ENCODE peak calls at places on chromosomes 1 and 21, in four cellular contexts. X, L, D and O are unnamed samples.

GRCh38 chr1:28955930-28956552 is 41.7 kb downstream of the EPB41 start:
- DNase-seq in D (no peak), X (no peak), L (no peak), O (no peak)

GRCh38 chr1:91707114-91707889 is 178.6 kb downstream of the TGFBR3 start:
- DNase-seq in X (no peak), D (no peak), L (no peak), O (no peak)

GRCh38 chr1:114428083-114428754 is 82.8 kb downstream of the TRIM33 start:
- DNase-seq in D (peak; percentile 8), X (no peak), L (no peak), O (no peak)

GRCh38 chr1:22850681-22851080 is 122.0 kb downstream of the LACTBL1 start:
- DNase-seq in D (no peak), L (peak; percentile 56), X (no peak), O (no peak)

GRCh38 chr1:3064901-3065300 is 4.1 kb upstream of the PRDM16 start:
- DNase-seq in L (no peak), X (no peak), D (no peak), O (no peak)

GRCh38 chr1:22553104-22553880 is 10.0 kb upstream of the EPHA8 start:
- DNase-seq in D (no peak), X (no peak), L (no peak), O (no peak)

GRCh38 chr1:223748773-223749733 is 36.7 kb downstream of the CAPN2 start:
- DNase-seq in D (peak; percentile 54), L (peak; percentile 56), X (peak; percentile 73), O (peak; percentile 63)

GRCh38 chr1:64743954-64744491 is 852 bp upstream of the RAVER2 start:
- DNase-seq in L (no peak), D (no peak), X (no peak), O (no peak)

GRCh38 chr1:38046333-38046883 is at the start of gene POU3F1:
- DNase-seq in L (no peak), D (no peak), X (peak; percentile 27), O (no peak)

GRCh38 chr1:183604048-183604808 is 14.0 kb upstream of the NCF2 start:
- DNase-seq in L (no peak), D (no peak), X (no peak), O (no peak)

GRCh38 chr1:109239580-109240068 is 9.7 kb upstream of the CELSR2 start:
- DNase-seq in X (no peak), L (no peak), D (peak; percentile 55), O (no peak)

GRCh38 chr1:153944005-153944821 is 2.3 kb downstream of the DENND4B start:
- DNase-seq in X (no peak), D (no peak), L (no peak), O (no peak)

GRCh38 chr1:21165076-21165475 is 11.6 kb downstream of the EIF4G3 start:
- DNase-seq in D (no peak), X (no peak), L (no peak), O (no peak)

GRCh38 chr1:96370752-96371151 is 350.8 kb upstream of the PTBP2 start:
- DNase-seq in L (no peak), X (no peak), D (peak; percentile 7), O (no peak)

GRCh38 chr1:240423525-240423924 is 188.4 kb downstream of the GREM2 start:
- DNase-seq in X (no peak), L (no peak), D (no peak), O (no peak)

GRCh38 chr1:83762419-83762818 is 236.5 kb downstream of the TTLL7 start:
- DNase-seq in L (no peak), X (no peak), D (no peak), O (no peak)

GRCh38 chr1:162328507-162328906 is 48.1 kb downstream of the SPATA46 start:
- DNase-seq in L (no peak), X (no peak), D (no peak), O (no peak)

GRCh38 chr1:107323765-107324164 is 182.9 kb downstream of the NTNG1 start:
- DNase-seq in D (no peak), X (no peak), L (no peak), O (no peak)

GRCh38 chr1:98672184-98672583 is 10.7 kb downstream of the SNX7 start:
- DNase-seq in L (no peak), D (no peak), X (no peak), O (no peak)

GRCh38 chr1:154346276-154346914 is 21.1 kb downstream of the ATP8B2 start:
- DNase-seq in X (no peak), D (no peak), L (no peak), O (no peak)

GRCh38 chr1:160168609-160169369 is 17.4 kb downstream of the ATP1A4 start:
- DNase-seq in L (no peak), D (no peak), X (no peak), O (no peak)

GRCh38 chr1:68904472-68904871 is 407.6 kb upstream of the DEPDC1 start:
- DNase-seq in X (no peak), D (no peak), L (no peak), O (no peak)

GRCh38 chr1:1618396-1619068 is 3.2 kb downstream of the MIB2 start:
- DNase-seq in L (no peak), X (no peak), D (no peak), O (no peak)

GRCh38 chr1:183636783-183637182 is 1.2 kb upstream of the ARPC5 start:
- DNase-seq in D (no peak), L (no peak), X (no peak), O (no peak)

GRCh38 chr1:220680085-220680687 is 10.0 kb upstream of the C1orf115 start:
- DNase-seq in D (peak; percentile 51), L (no peak), X (no peak), O (no peak)

GRCh38 chr1:98940680-98941079 is 64.0 kb downstream of the PLPPR5 start:
- DNase-seq in L (no peak), D (no peak), X (no peak), O (no peak)

GRCh38 chr1:61743432-61743705 is 1.1 kb downstream of the PATJ start:
- DNase-seq in D (no peak), L (no peak), X (no peak), O (no peak)

GRCh38 chr21:26332873-26333272 is 162.3 kb upstream of the APP start:
- DNase-seq in L (no peak), X (no peak), D (no peak), O (no peak)

GRCh38 chr1:35707253-35708178 is 11.2 kb downstream of the C1orf216 start:
- DNase-seq in X (peak; percentile 17), D (no peak), L (no peak), O (no peak)

GRCh38 chr1:43934986-43935324 is 1.4 kb downstream of the ARTN start:
- DNase-seq in L (no peak), D (no peak), X (no peak), O (no peak)

GRCh38 chr1:59604191-59604590 is 210.6 kb upstream of the HOOK1 start:
- DNase-seq in L (no peak), D (no peak), X (no peak), O (no peak)

DNA sequence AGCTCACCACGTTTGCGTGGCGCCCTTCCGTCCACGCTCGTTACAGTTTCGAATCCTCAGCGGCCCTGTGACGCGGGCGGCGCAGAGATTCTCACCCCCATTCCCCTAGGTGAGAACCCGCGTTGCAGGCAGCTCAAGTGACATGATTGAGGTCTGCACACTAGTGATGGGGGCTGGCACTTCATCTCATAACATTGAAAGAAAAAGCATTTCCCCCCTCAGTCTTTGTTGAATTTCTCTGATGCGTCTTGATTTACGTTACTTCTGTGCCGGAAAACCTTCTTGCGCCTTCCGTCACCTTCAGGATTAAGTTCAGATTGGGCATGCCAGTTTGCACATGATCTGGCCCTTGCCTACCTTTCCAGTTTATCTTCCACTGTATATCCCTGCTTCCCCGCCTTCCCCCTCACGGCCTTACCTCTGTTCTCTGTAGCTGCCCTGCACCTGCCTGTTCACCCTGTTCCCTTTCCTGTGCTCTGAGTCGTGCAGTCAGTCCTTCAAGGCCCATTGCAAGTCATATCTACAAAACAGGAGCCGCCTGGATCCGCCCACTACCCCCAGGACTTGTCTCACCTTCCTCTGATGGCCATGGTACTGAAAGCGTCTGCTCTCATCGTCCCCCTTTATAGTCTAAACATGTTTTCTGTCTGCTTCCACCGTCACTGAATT is 1.1 kb downstream of the CTPS1 start:
- DNase-seq in L (no peak), D (peak; percentile 61), X (peak; percentile 33), O (no peak)
- TF ChIP-seq POLR2A in L (no peak), D (no peak), X (no peak), O (no peak)

GRCh38 chr1:116567790-116568667 is 2.8 kb downstream of the CD58 start:
- DNase-seq in D (no peak), X (no peak), L (no peak), O (no peak)
- TF ChIP-seq POLR2A in D (no peak), X (no peak), L (no peak), O (no peak)

GRCh38 chr1:94234615-94235014 is 2.8 kb downstream of the ARHGAP29 start:
- DNase-seq in D (no peak), X (no peak), L (no peak), O (no peak)

GRCh38 chr1:94237291-94238226 is at the start of gene ARHGAP29:
- DNase-seq in L (peak; percentile 59), D (peak; percentile 79), X (peak; percentile 55), O (peak; percentile 85)

GRCh38 chr1:94235189-94236020 is 2.0 kb downstream of the ARHGAP29 start:
- DNase-seq in X (no peak), L (no peak), D (no peak), O (no peak)

GRCh38 chr1:94236021-94236491 is 1.3 kb downstream of the ARHGAP29 start:
- DNase-seq in D (no peak), L (no peak), X (no peak), O (no peak)

GRCh38 chr1:94236630-94237290 is 624 bp downstream of the ARHGAP29 start:
- DNase-seq in X (peak; percentile 24), L (peak; percentile 12), D (peak; percentile 50), O (no peak)
- TF ChIP-seq POLR2A in X (no peak), L (no peak), D (no peak), O (no peak)

DNA sequence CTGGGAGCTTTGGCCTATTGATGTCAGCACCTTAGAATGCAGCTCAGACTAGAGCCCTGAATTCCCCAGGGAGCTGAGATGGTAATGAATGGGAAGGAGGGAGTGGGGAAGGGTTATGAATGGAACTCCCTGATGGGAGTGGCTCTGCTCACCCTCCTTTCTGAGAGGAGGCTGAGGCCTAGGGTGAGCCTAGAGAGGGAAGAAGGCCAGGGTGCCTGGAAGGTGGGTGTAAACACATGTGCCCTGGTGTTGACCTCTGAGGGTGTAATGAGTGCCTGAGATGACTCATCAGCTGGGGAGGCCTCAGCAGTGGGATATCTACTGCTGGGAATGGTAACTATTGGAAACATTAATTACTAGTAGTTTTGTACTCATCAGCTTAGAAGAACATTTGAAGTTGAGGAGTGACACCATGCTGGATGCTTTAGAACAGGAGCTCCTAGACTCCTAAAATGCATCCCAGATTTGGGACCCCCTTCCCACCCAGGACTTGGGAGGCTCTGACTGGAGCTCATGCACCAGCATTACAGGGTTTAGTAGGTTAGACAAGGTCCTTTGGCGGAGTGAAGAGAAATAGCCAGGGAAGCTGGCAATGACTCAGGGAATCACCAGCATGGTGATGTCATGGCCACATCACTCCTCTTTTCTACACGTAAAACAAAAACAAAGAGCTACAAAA is 16.0 kb upstream of the PIGV start:
- DNase-seq in D (peak; percentile 87), L (no peak), X (peak; percentile 55), O (no peak)
- TF ChIP-seq POLR2A in D (no peak), L (no peak), X (no peak), O (no peak)

GRCh38 chr1:67717876-67718275 is 32.9 kb downstream of the GADD45A start:
- DNase-seq in X (no peak), D (no peak), L (no peak), O (no peak)
- TF ChIP-seq POLR2A in X (no peak), D (no peak), L (no peak), O (no peak)